ENCODE peak calls at places on chromosomes 13 and 19, in eight cellular contexts. Q is CD4-positive, alpha-beta memory T cell; M is fibroblast of the aortic adventitia; G is HuH-7; H is effector memory CD4-positive, alpha-beta T cell; V is epithelial cell of proximal tubule; N is NCI-H446; P is skeletal muscle cell. S is an unnamed sample.
A peak's percentile ranks its signal among the peaks of the same experiment; 100 is the strongest.

GRCh38 chr19:41479757-41480191 is 36.8 kb downstream of the ERICH4 start:
- DNase-seq in Q (no peak), M (no peak), G (no peak), H (no peak), V (no peak), N (peak; percentile 62), P (no peak), S (no peak)

GRCh38 chr13:39616087-39616694 is 13.2 kb upstream of the LHFPL6 start:
- DNase-seq in Q (peak; percentile 44), M (peak; percentile 82), G (peak; percentile 40), H (peak; percentile 6), V (no peak), N (peak; percentile 82), P (no peak), S (peak; percentile 41)

GRCh38 chr19:40366697-40367561 is 18.4 kb downstream of the PLD3 start:
- DNase-seq in Q (no peak), M (no peak), G (no peak), H (no peak), V (no peak), N (no peak), P (no peak), S (no peak)

GRCh38 chr13:22592515-22592914 is 588.3 kb upstream of the SGCG start:
- DNase-seq in Q (no peak), M (no peak), G (no peak), H (no peak), V (no peak), N (no peak), P (no peak), S (no peak)

GRCh38 chr19:28519950-28520861 is 692.7 kb downstream of the UQCRFS1 start:
- DNase-seq in Q (no peak), M (peak; percentile 31), G (no peak), H (no peak), V (no peak), N (no peak), P (peak; percentile 13), S (no peak)

GRCh38 chr19:42412661-42413076 is 14.5 kb downstream of the LIPE start:
- DNase-seq in Q (peak; percentile 19), M (no peak), G (no peak), H (no peak), V (no peak), N (no peak), P (no peak), S (no peak)

GRCh38 chr13:24893863-24894262 is 129.9 kb downstream of the RNF17 start:
- DNase-seq in Q (no peak), M (no peak), G (no peak), H (no peak), V (no peak), N (no peak), P (no peak), S (no peak)

GRCh38 chr19:11198175-11198534 is 810 bp upstream of the KANK2 start:
- DNase-seq in Q (no peak), M (no peak), G (no peak), H (no peak), V (no peak), N (no peak), P (no peak), S (no peak)

GRCh38 chr13:107730835-107731234 is 484.5 kb downstream of the LIG4 start:
- DNase-seq in Q (no peak), M (no peak), G (no peak), H (no peak), V (peak; percentile 3), N (no peak), P (peak; percentile 26), S (no peak)

GRCh38 chr13:109494955-109495354 is 291.4 kb downstream of the IRS2 start:
- DNase-seq in Q (no peak), M (peak; percentile 9), G (no peak), H (no peak), V (no peak), N (no peak), P (peak; percentile 82), S (no peak)

GRCh38 chr13:80881495-80882482 is 540.9 kb upstream of the SPRY2 start:
- DNase-seq in Q (no peak), M (peak; percentile 41), G (peak; percentile 32), H (no peak), V (no peak), N (no peak), P (peak; percentile 64), S (no peak)

GRCh38 chr13:92807343-92807742 is 419.3 kb upstream of the GPC6 start:
- DNase-seq in Q (no peak), M (peak; percentile 89), G (no peak), H (no peak), V (no peak), N (peak; percentile 2), P (no peak), S (no peak)

GRCh38 chr13:42279986-42280385 is 8.0 kb downstream of the AKAP11 start:
- DNase-seq in Q (no peak), M (no peak), G (no peak), H (no peak), V (no peak), N (no peak), P (no peak), S (no peak)

GRCh38 chr13:91123456-91124127 is 223.9 kb upstream of the MIR17HG start:
- DNase-seq in Q (no peak), M (no peak), G (no peak), H (no peak), V (no peak), N (no peak), P (no peak), S (no peak)

GRCh38 chr19:41009700-41010235 is 18.7 kb downstream of the CYP2B6 start:
- DNase-seq in Q (no peak), M (no peak), G (no peak), H (no peak), V (no peak), N (no peak), P (no peak), S (no peak)

GRCh38 chr13:23794267-23795161 is 94.7 kb downstream of the MIPEP start:
- DNase-seq in Q (no peak), M (peak; percentile 53), G (no peak), H (no peak), V (no peak), N (no peak), P (no peak), S (no peak)

GRCh38 chr19:55809381-55810058 is 22.3 kb downstream of the NLRP11 start:
- DNase-seq in Q (no peak), M (peak; percentile 15), G (peak; percentile 61), H (peak; percentile 1), V (no peak), N (peak; percentile 94), P (no peak), S (peak; percentile 7)

GRCh38 chr13:41136396-41137031 is 3.9 kb upstream of the KBTBD6 start:
- DNase-seq in Q (no peak), M (no peak), G (no peak), H (no peak), V (no peak), N (no peak), P (no peak), S (no peak)